ENCODE peak calls at places on chromosomes 1 and 21, in seven cellular contexts. C is IMR-90, A is A673, J is left ventricle myocardium inferior, W is NB4, Z is cardiac muscle cell, K is GM23248. M is an unnamed sample.

GRCh38 chr1:211932581-211933010 is 102.0 kb upstream of the LPGAT1 start:
- DNase-seq in C (no peak), A (no peak), J (no peak), W (peak; percentile 21), Z (peak; percentile 49), K (no peak), M (no peak)

GRCh38 chr1:48469616-48470500 is 2.1 kb downstream of the SPATA6 start:
- DNase-seq in C (peak; percentile 74), A (peak; percentile 3), J (peak; percentile 64), W (peak; percentile 60), Z (peak; percentile 3), K (peak; percentile 82), M (peak; percentile 82)

GRCh38 chr1:179369751-179370341 is 4.1 kb downstream of the AXDND1 start:
- DNase-seq in C (peak; percentile 77), A (peak; percentile 83), J (no peak), W (peak; percentile 74), Z (peak; percentile 81), K (peak; percentile 79), M (peak; percentile 80)

GRCh38 chr1:11800756-11801433 is 4.9 kb downstream of the MTHFR start:
- DNase-seq in C (no peak), A (no peak), J (no peak), W (no peak), Z (no peak), K (no peak), M (no peak)

GRCh38 chr1:147669475-147670318 is 627 bp downstream of the ACP6 start:
- DNase-seq in C (peak; percentile 47), A (peak; percentile 33), J (peak; percentile 26), W (peak; percentile 70), Z (peak; percentile 60), K (peak; percentile 72), M (peak; percentile 50)

GRCh38 chr21:39208624-39209333 is 25.5 kb upstream of the PSMG1 start:
- DNase-seq in C (peak; percentile 21), A (peak; percentile 15), J (no peak), W (peak; percentile 19), Z (no peak), K (no peak), M (no peak)

GRCh38 chr1:82632164-82632563 is 831.4 kb downstream of the ADGRL2 start:
- DNase-seq in C (no peak), A (no peak), J (no peak), W (no peak), Z (no peak), K (no peak), M (no peak)

GRCh38 chr1:112267929-112268328 is 128.1 kb upstream of the CTTNBP2NL start:
- DNase-seq in C (no peak), A (no peak), J (peak; percentile 73), W (no peak), Z (no peak), K (no peak), M (no peak)

GRCh38 chr1:41517039-41517438 is 32.6 kb upstream of the EDN2 start:
- DNase-seq in C (no peak), A (no peak), J (no peak), W (no peak), Z (peak; percentile 81), K (no peak), M (no peak)

GRCh38 chr1:112093372-112093694 is 103.9 kb upstream of the KCND3 start:
- DNase-seq in C (no peak), A (no peak), J (no peak), W (no peak), Z (no peak), K (no peak), M (no peak)

GRCh38 chr1:17601643-17602382 is 62.3 kb downstream of the ARHGEF10L start:
- DNase-seq in C (no peak), A (no peak), J (no peak), W (peak; percentile 52), Z (peak; percentile 49), K (no peak), M (no peak)

GRCh38 chr1:214003233-214003632 is 15.5 kb downstream of the PROX1 start:
- DNase-seq in C (no peak), A (no peak), J (no peak), W (no peak), Z (no peak), K (no peak), M (no peak)

GRCh38 chr1:3066250-3066711 is 2.7 kb upstream of the PRDM16 start:
- DNase-seq in C (no peak), A (no peak), J (peak; percentile 67), W (no peak), Z (peak; percentile 82), K (peak; percentile 39), M (no peak)

GRCh38 chr1:45508295-45509151 is 8.4 kb downstream of the MMACHC start:
- DNase-seq in C (no peak), A (peak; percentile 31), J (no peak), W (peak; percentile 19), Z (no peak), K (peak; percentile 44), M (no peak)

GRCh38 chr1:15057834-15058233 is 95.7 kb upstream of the TMEM51 start:
- DNase-seq in C (no peak), A (no peak), J (no peak), W (no peak), Z (no peak), K (no peak), M (no peak)

GRCh38 chr1:162633327-162633762 is 1.1 kb downstream of the DDR2 start:
- DNase-seq in C (peak; percentile 59), A (peak; percentile 57), J (no peak), W (no peak), Z (no peak), K (peak; percentile 69), M (peak; percentile 42)

GRCh38 chr1:6111571-6111970 is 65.9 kb downstream of the KCNAB2 start:
- DNase-seq in C (no peak), A (peak; percentile 21), J (no peak), W (no peak), Z (no peak), K (peak; percentile 52), M (no peak)

GRCh38 chr1:61839702-61840101 is 97.4 kb downstream of the PATJ start:
- DNase-seq in C (peak; percentile 80), A (no peak), J (no peak), W (no peak), Z (no peak), K (peak; percentile 80), M (peak; percentile 73)

GRCh38 chr1:155982106-155982505 is 3.8 kb upstream of the ARHGEF2 start:
- DNase-seq in C (no peak), A (no peak), J (no peak), W (no peak), Z (no peak), K (peak; percentile 50), M (no peak)

GRCh38 chr1:210828996-210829596 is 304.9 kb downstream of the KCNH1 start:
- DNase-seq in C (peak; percentile 1), A (no peak), J (no peak), W (no peak), Z (no peak), K (no peak), M (no peak)

GRCh38 chr1:19213580-19213979 is 3.5 kb upstream of the UBR4 start:
- DNase-seq in C (no peak), A (no peak), J (no peak), W (no peak), Z (no peak), K (no peak), M (no peak)

GRCh38 chr1:180952657-180953013 is 39.9 kb downstream of the KIAA1614 start:
- DNase-seq in C (no peak), A (no peak), J (no peak), W (no peak), Z (no peak), K (no peak), M (no peak)

GRCh38 chr1:77104672-77105071 is 114.6 kb downstream of the PIGK start:
- DNase-seq in C (no peak), A (no peak), J (no peak), W (no peak), Z (no peak), K (no peak), M (no peak)
- H3K4me3 ChIP-seq in C (no peak overlapping the region), A (no peak overlapping the region), J (no peak overlapping the region), W (no peak overlapping the region), Z (no peak overlapping the region), K (no peak overlapping the region), M (no peak overlapping the region)

DNA sequence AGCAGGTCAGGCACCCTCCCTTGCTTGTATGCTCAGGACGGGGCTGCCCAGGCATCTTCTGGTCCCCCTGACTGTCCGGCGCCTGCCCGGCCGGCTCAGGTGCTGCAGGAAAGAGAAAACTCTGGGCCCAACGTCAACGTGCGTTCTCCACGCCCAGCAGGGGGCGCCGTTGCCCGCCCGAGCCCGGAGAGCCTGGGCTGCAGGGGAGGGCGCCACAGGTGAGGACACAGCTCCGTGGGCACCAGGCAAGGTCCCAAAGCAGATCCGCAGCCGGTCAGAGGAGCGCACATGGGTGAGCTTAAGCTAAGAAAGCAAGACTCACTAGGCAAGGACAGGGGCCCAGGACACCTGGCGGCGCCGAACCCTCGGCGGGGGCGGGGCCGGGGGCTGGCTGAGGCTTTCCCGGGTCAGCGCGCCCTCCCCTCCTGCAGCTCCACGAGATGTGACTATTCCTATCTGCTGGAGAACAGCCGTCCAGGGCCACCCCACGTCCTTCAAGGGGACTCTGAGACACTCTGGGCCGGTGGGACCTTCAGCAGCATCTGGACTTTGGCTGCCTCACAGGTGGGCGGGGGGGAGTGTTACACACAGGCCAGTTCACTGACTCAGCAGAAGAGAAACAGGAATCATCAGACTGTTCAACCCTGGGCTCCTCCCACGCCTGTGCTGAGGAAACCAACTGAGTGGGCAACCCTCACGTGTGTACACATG is 29.3 kb downstream of the KRTAP10-1 start:
- DNase-seq in C (no peak), A (peak; percentile 73), J (peak; percentile 44), W (peak; percentile 68), Z (peak; percentile 79), K (peak; percentile 62), M (no peak)
- H3K4me3 ChIP-seq in C (no peak overlapping the region), A (peak overlapping the region; percentile 16), J (no peak overlapping the region), W (no peak overlapping the region), Z (no peak overlapping the region), K (no peak overlapping the region), M (no peak overlapping the region)

DNA sequence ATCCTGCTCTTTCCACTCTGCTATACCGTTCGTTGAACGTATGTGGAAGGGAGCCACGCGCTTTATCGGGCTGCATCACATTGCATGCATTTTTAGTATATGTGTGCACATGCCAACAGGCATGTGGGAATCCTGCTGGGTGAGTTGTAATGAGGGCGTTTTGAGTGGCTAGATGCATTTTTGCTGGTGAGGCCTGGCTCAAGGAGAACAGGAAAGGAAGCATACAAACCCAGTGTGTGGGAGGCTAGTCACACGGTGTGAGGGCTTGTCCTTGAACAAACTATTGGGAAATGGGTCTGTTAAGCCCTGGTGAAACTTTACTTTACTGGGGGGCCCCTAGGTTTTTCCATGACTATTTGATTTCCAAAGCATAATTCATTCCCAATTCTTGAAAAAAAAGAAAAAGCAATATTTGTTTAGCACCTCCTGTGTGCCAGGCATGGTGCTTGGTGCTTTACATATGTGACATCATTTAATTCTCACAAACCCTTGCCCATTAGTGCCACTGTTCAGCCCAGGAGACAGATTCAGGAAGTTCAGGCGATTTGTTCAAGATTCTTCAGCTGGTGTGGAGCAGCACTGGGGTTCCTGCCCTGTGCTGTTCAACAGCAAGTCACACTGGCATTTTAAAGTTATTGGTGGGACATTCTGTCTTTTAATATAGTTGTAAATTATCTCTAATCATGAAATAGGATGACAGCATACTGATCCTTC is 25.6 kb upstream of the JUN start:
- DNase-seq in C (peak; percentile 73), A (no peak), J (no peak), W (peak; percentile 84), Z (no peak), K (peak; percentile 91), M (peak; percentile 29)
- H3K4me3 ChIP-seq in C (no peak overlapping the region), A (no peak overlapping the region), J (no peak overlapping the region), W (no peak overlapping the region), Z (no peak overlapping the region), K (no peak overlapping the region), M (no peak overlapping the region)

GRCh38 chr21:42790520-42790919 is 88.8 kb downstream of the WDR4 start:
- DNase-seq in C (no peak), A (no peak), J (no peak), W (no peak), Z (no peak), K (no peak), M (no peak)
- H3K4me3 ChIP-seq in C (no peak overlapping the region), A (no peak overlapping the region), J (no peak overlapping the region), W (no peak overlapping the region), Z (no peak overlapping the region), K (no peak overlapping the region), M (no peak overlapping the region)

GRCh38 chr1:167331650-167332049 is 111.0 kb downstream of the POU2F1 start:
- DNase-seq in C (no peak), A (no peak), J (no peak), W (no peak), Z (no peak), K (no peak), M (no peak)
- H3K4me3 ChIP-seq in C (no peak overlapping the region), A (no peak overlapping the region), J (no peak overlapping the region), W (no peak overlapping the region), Z (no peak overlapping the region), K (no peak overlapping the region), M (no peak overlapping the region)

M was measured in astrocyte of the spinal cord.